ENCODE peak calls at places on chromosomes 4 and X, in ten cellular contexts. One of them, this sample, is unnamed.

GRCh38 chr4:74640111-74640903 is 154.0 kb downstream of the BTC start:
- DNase-seq in A172: peak
- DNase-seq in hippocampal formation: no peak
- DNase-seq in CD8-positive, alpha-beta memory T cell: no peak
- DNase-seq in endodermal cell: no peak
- DNase-seq in NCI-H2081: no peak
- DNase-seq in tibial artery: no peak
- DNase-seq in A549: no peak
- DNase-seq in HFFc6: peak
- DNase-seq in stimulated activated CD4-positive, alpha-beta T cell treated with anti-CD3 and anti-CD28 coated beads, Interleukin-1b, Interleukin-23, amount 100 ng/mL, for 24 hours: no peak
- DNase-seq in this sample: no peak

GRCh38 chrX:10750581-10750980 is 130.2 kb upstream of the MID1 start:
- DNase-seq in tibial artery: no peak
- DNase-seq in HFFc6: no peak
- DNase-seq in A549: no peak
- DNase-seq in endodermal cell: no peak
- DNase-seq in A172: no peak
- DNase-seq in CD8-positive, alpha-beta memory T cell: no peak
- DNase-seq in hippocampal formation: no peak
- DNase-seq in stimulated activated CD4-positive, alpha-beta T cell treated with anti-CD3 and anti-CD28 coated beads, Interleukin-1b, Interleukin-23, amount 100 ng/mL, for 24 hours: no peak
- DNase-seq in NCI-H2081: no peak
- DNase-seq in this sample: no peak

GRCh38 chrX:123223409-123223808 is 39.3 kb downstream of the GRIA3 start:
- DNase-seq in A549: no peak
- DNase-seq in NCI-H2081: no peak
- DNase-seq in HFFc6: no peak
- DNase-seq in tibial artery: no peak
- DNase-seq in A172: no peak
- DNase-seq in CD8-positive, alpha-beta memory T cell: no peak
- DNase-seq in hippocampal formation: no peak
- DNase-seq in endodermal cell: no peak
- DNase-seq in stimulated activated CD4-positive, alpha-beta T cell treated with anti-CD3 and anti-CD28 coated beads, Interleukin-1b, Interleukin-23, amount 100 ng/mL, for 24 hours: no peak
- DNase-seq in this sample: no peak

GRCh38 chrX:21412883-21413282 is 38.7 kb downstream of the CNKSR2 start:
- DNase-seq in stimulated activated CD4-positive, alpha-beta T cell treated with anti-CD3 and anti-CD28 coated beads, Interleukin-1b, Interleukin-23, amount 100 ng/mL, for 24 hours: no peak
- DNase-seq in A549: no peak
- DNase-seq in A172: no peak
- DNase-seq in tibial artery: no peak
- DNase-seq in endodermal cell: no peak
- DNase-seq in NCI-H2081: no peak
- DNase-seq in hippocampal formation: no peak
- DNase-seq in HFFc6: no peak
- DNase-seq in CD8-positive, alpha-beta memory T cell: no peak
- DNase-seq in this sample: no peak

GRCh38 chrX:68945081-68945602 is 116.3 kb downstream of the EFNB1 start:
- DNase-seq in tibial artery: no peak
- DNase-seq in A172: no peak
- DNase-seq in hippocampal formation: no peak
- DNase-seq in CD8-positive, alpha-beta memory T cell: no peak
- DNase-seq in A549: no peak
- DNase-seq in stimulated activated CD4-positive, alpha-beta T cell treated with anti-CD3 and anti-CD28 coated beads, Interleukin-1b, Interleukin-23, amount 100 ng/mL, for 24 hours: no peak
- DNase-seq in HFFc6: no peak
- DNase-seq in NCI-H2081: no peak
- DNase-seq in endodermal cell: no peak
- DNase-seq in this sample: no peak

GRCh38 chr4:39641451-39641850 is 2.8 kb upstream of the SMIM14 start:
- DNase-seq in tibial artery: no peak
- DNase-seq in A172: no peak
- DNase-seq in CD8-positive, alpha-beta memory T cell: no peak
- DNase-seq in endodermal cell: peak
- DNase-seq in stimulated activated CD4-positive, alpha-beta T cell treated with anti-CD3 and anti-CD28 coated beads, Interleukin-1b, Interleukin-23, amount 100 ng/mL, for 24 hours: no peak
- DNase-seq in HFFc6: no peak
- DNase-seq in hippocampal formation: no peak
- DNase-seq in A549: no peak
- DNase-seq in NCI-H2081: no peak
- DNase-seq in this sample: no peak

GRCh38 chr4:17780461-17781071 is 855 bp downstream of the FAM184B start:
- DNase-seq in NCI-H2081: peak
- DNase-seq in CD8-positive, alpha-beta memory T cell: no peak
- DNase-seq in A172: no peak
- DNase-seq in stimulated activated CD4-positive, alpha-beta T cell treated with anti-CD3 and anti-CD28 coated beads, Interleukin-1b, Interleukin-23, amount 100 ng/mL, for 24 hours: no peak
- DNase-seq in hippocampal formation: no peak
- DNase-seq in A549: no peak
- DNase-seq in tibial artery: no peak
- DNase-seq in HFFc6: no peak
- DNase-seq in endodermal cell: peak
- DNase-seq in this sample: no peak

GRCh38 chr4:118586357-118586790 is 98.8 kb upstream of the METTL14 start:
- DNase-seq in A172: no peak
- DNase-seq in NCI-H2081: no peak
- DNase-seq in CD8-positive, alpha-beta memory T cell: no peak
- DNase-seq in stimulated activated CD4-positive, alpha-beta T cell treated with anti-CD3 and anti-CD28 coated beads, Interleukin-1b, Interleukin-23, amount 100 ng/mL, for 24 hours: no peak
- DNase-seq in tibial artery: no peak
- DNase-seq in HFFc6: no peak
- DNase-seq in endodermal cell: peak
- DNase-seq in hippocampal formation: no peak
- DNase-seq in A549: no peak
- DNase-seq in this sample: no peak

GRCh38 chr4:184437988-184438774 is 36.2 kb downstream of the IRF2 start:
- DNase-seq in hippocampal formation: peak
- DNase-seq in HFFc6: no peak
- DNase-seq in endodermal cell: no peak
- DNase-seq in tibial artery: no peak
- DNase-seq in A172: no peak
- DNase-seq in CD8-positive, alpha-beta memory T cell: no peak
- DNase-seq in NCI-H2081: peak
- DNase-seq in A549: no peak
- DNase-seq in stimulated activated CD4-positive, alpha-beta T cell treated with anti-CD3 and anti-CD28 coated beads, Interleukin-1b, Interleukin-23, amount 100 ng/mL, for 24 hours: no peak
- DNase-seq in this sample: no peak

GRCh38 chr4:26021417-26022345 is 107.7 kb downstream of the SMIM20 start:
- DNase-seq in A172: no peak
- DNase-seq in HFFc6: no peak
- DNase-seq in NCI-H2081: no peak
- DNase-seq in CD8-positive, alpha-beta memory T cell: no peak
- DNase-seq in endodermal cell: no peak
- DNase-seq in stimulated activated CD4-positive, alpha-beta T cell treated with anti-CD3 and anti-CD28 coated beads, Interleukin-1b, Interleukin-23, amount 100 ng/mL, for 24 hours: no peak
- DNase-seq in tibial artery: no peak
- DNase-seq in hippocampal formation: no peak
- DNase-seq in A549: peak
- DNase-seq in this sample: no peak

GRCh38 chr4:124530464-124531077 is 182.0 kb downstream of the ANKRD50 start:
- DNase-seq in stimulated activated CD4-positive, alpha-beta T cell treated with anti-CD3 and anti-CD28 coated beads, Interleukin-1b, Interleukin-23, amount 100 ng/mL, for 24 hours: no peak
- DNase-seq in A549: no peak
- DNase-seq in tibial artery: no peak
- DNase-seq in HFFc6: peak
- DNase-seq in endodermal cell: no peak
- DNase-seq in A172: no peak
- DNase-seq in CD8-positive, alpha-beta memory T cell: no peak
- DNase-seq in hippocampal formation: no peak
- DNase-seq in NCI-H2081: no peak
- DNase-seq in this sample: no peak

GRCh38 chrX:111005151-111005550 is 90.8 kb upstream of the PAK3 start:
- DNase-seq in endodermal cell: no peak
- DNase-seq in stimulated activated CD4-positive, alpha-beta T cell treated with anti-CD3 and anti-CD28 coated beads, Interleukin-1b, Interleukin-23, amount 100 ng/mL, for 24 hours: no peak
- DNase-seq in CD8-positive, alpha-beta memory T cell: no peak
- DNase-seq in hippocampal formation: no peak
- DNase-seq in NCI-H2081: no peak
- DNase-seq in A549: no peak
- DNase-seq in A172: no peak
- DNase-seq in tibial artery: no peak
- DNase-seq in HFFc6: no peak
- DNase-seq in this sample: no peak

GRCh38 chr4:153809307-153809706 is 20.4 kb upstream of the SFRP2 start:
- DNase-seq in HFFc6: no peak
- DNase-seq in hippocampal formation: no peak
- DNase-seq in CD8-positive, alpha-beta memory T cell: no peak
- DNase-seq in A172: no peak
- DNase-seq in stimulated activated CD4-positive, alpha-beta T cell treated with anti-CD3 and anti-CD28 coated beads, Interleukin-1b, Interleukin-23, amount 100 ng/mL, for 24 hours: no peak
- DNase-seq in endodermal cell: no peak
- DNase-seq in A549: no peak
- DNase-seq in tibial artery: no peak
- DNase-seq in NCI-H2081: no peak
- DNase-seq in this sample: no peak

GRCh38 chr4:1012031-1012739 is 759 bp downstream of the FGFRL1 start:
- DNase-seq in hippocampal formation: no peak
- DNase-seq in HFFc6: no peak
- DNase-seq in CD8-positive, alpha-beta memory T cell: peak
- DNase-seq in NCI-H2081: peak
- DNase-seq in A549: no peak
- DNase-seq in endodermal cell: peak
- DNase-seq in stimulated activated CD4-positive, alpha-beta T cell treated with anti-CD3 and anti-CD28 coated beads, Interleukin-1b, Interleukin-23, amount 100 ng/mL, for 24 hours: no peak
- DNase-seq in A172: peak
- DNase-seq in tibial artery: no peak
- DNase-seq in this sample: peak

GRCh38 chrX:130772313-130773140 is 130.5 kb downstream of the ENOX2 start:
- DNase-seq in NCI-H2081: peak
- DNase-seq in HFFc6: peak
- DNase-seq in CD8-positive, alpha-beta memory T cell: no peak
- DNase-seq in A172: peak
- DNase-seq in A549: no peak
- DNase-seq in hippocampal formation: no peak
- DNase-seq in stimulated activated CD4-positive, alpha-beta T cell treated with anti-CD3 and anti-CD28 coated beads, Interleukin-1b, Interleukin-23, amount 100 ng/mL, for 24 hours: no peak
- DNase-seq in tibial artery: no peak
- DNase-seq in endodermal cell: no peak
- DNase-seq in this sample: no peak

GRCh38 chr4:41203169-41203568 is 11.2 kb downstream of the APBB2 start:
- DNase-seq in A172: no peak
- DNase-seq in NCI-H2081: no peak
- DNase-seq in hippocampal formation: no peak
- DNase-seq in A549: no peak
- DNase-seq in tibial artery: no peak
- DNase-seq in HFFc6: peak
- DNase-seq in stimulated activated CD4-positive, alpha-beta T cell treated with anti-CD3 and anti-CD28 coated beads, Interleukin-1b, Interleukin-23, amount 100 ng/mL, for 24 hours: no peak
- DNase-seq in endodermal cell: no peak
- DNase-seq in CD8-positive, alpha-beta memory T cell: no peak
- DNase-seq in this sample: no peak

GRCh38 chr4:122346036-122346435 is 32.8 kb upstream of the ADAD1 start:
- DNase-seq in CD8-positive, alpha-beta memory T cell: no peak
- DNase-seq in HFFc6: peak
- DNase-seq in A549: no peak
- DNase-seq in stimulated activated CD4-positive, alpha-beta T cell treated with anti-CD3 and anti-CD28 coated beads, Interleukin-1b, Interleukin-23, amount 100 ng/mL, for 24 hours: no peak
- DNase-seq in hippocampal formation: no peak
- DNase-seq in A172: no peak
- DNase-seq in tibial artery: no peak
- DNase-seq in endodermal cell: no peak
- DNase-seq in NCI-H2081: no peak
- DNase-seq in this sample: no peak

GRCh38 chrX:47351706-47352105 is 18.7 kb upstream of the ZNF157 start:
- DNase-seq in stimulated activated CD4-positive, alpha-beta T cell treated with anti-CD3 and anti-CD28 coated beads, Interleukin-1b, Interleukin-23, amount 100 ng/mL, for 24 hours: no peak
- DNase-seq in tibial artery: no peak
- DNase-seq in CD8-positive, alpha-beta memory T cell: no peak
- DNase-seq in A172: peak
- DNase-seq in hippocampal formation: no peak
- DNase-seq in HFFc6: peak
- DNase-seq in endodermal cell: no peak
- DNase-seq in A549: no peak
- DNase-seq in NCI-H2081: no peak
- DNase-seq in this sample: no peak

GRCh38 chr4:66585767-66586166 is 915.5 kb upstream of the EPHA5 start:
- DNase-seq in NCI-H2081: no peak
- DNase-seq in A549: no peak
- DNase-seq in endodermal cell: no peak
- DNase-seq in A172: no peak
- DNase-seq in hippocampal formation: no peak
- DNase-seq in CD8-positive, alpha-beta memory T cell: no peak
- DNase-seq in tibial artery: no peak
- DNase-seq in stimulated activated CD4-positive, alpha-beta T cell treated with anti-CD3 and anti-CD28 coated beads, Interleukin-1b, Interleukin-23, amount 100 ng/mL, for 24 hours: no peak
- DNase-seq in HFFc6: no peak
- DNase-seq in this sample: no peak

GRCh38 chrX:11137543-11138139 is 26.5 kb downstream of the HCCS start:
- DNase-seq in HFFc6: peak
- DNase-seq in stimulated activated CD4-positive, alpha-beta T cell treated with anti-CD3 and anti-CD28 coated beads, Interleukin-1b, Interleukin-23, amount 100 ng/mL, for 24 hours: no peak
- DNase-seq in A172: peak
- DNase-seq in endodermal cell: no peak
- DNase-seq in A549: no peak
- DNase-seq in hippocampal formation: peak
- DNase-seq in tibial artery: no peak
- DNase-seq in NCI-H2081: peak
- DNase-seq in CD8-positive, alpha-beta memory T cell: no peak
- DNase-seq in this sample: no peak

GRCh38 chr4:110475881-110476818 is at the start of gene ENPEP:
- DNase-seq in A549: no peak
- DNase-seq in NCI-H2081: no peak
- DNase-seq in stimulated activated CD4-positive, alpha-beta T cell treated with anti-CD3 and anti-CD28 coated beads, Interleukin-1b, Interleukin-23, amount 100 ng/mL, for 24 hours: no peak
- DNase-seq in endodermal cell: peak
- DNase-seq in CD8-positive, alpha-beta memory T cell: no peak
- DNase-seq in hippocampal formation: no peak
- DNase-seq in tibial artery: no peak
- DNase-seq in A172: no peak
- DNase-seq in HFFc6: no peak
- DNase-seq in this sample: no peak

This sample was measured in D721Med.